ENCODE peak calls at places on chromosomes 13 and 19, in seven cellular contexts. B is K562, D is Panc1, V is HCT116, I is GM12878, Q is SK-N-SH, R is HepG2. L is an unnamed sample.

GRCh38 chr13:90201198-90201597 is 1146.3 kb upstream of the MIR17HG start:
- DNase-seq in B (no peak), D (no peak), V (no peak), I (no peak), Q (no peak), R (no peak), L (no peak)

GRCh38 chr19:39168258-39169142 is 28.3 kb upstream of the NCCRP1 start:
- DNase-seq in B (no peak), D (no peak), V (no peak), I (no peak), Q (no peak), R (no peak), L (no peak)

GRCh38 chr13:92074658-92075057 is 676.2 kb downstream of the GPC5 start:
- DNase-seq in B (no peak), D (no peak), V (no peak), I (no peak), Q (peak), R (peak), L (no peak)

GRCh38 chr13:21557995-21558394 is 46.0 kb downstream of the MICU2 start:
- DNase-seq in B (peak), D (no peak), V (peak), I (no peak), Q (peak), R (peak), L (no peak)

GRCh38 chr19:48401277-48401676 is 7.8 kb downstream of the GRIN2D start:
- DNase-seq in B (no peak), D (no peak), V (no peak), I (no peak), Q (no peak), R (no peak), L (peak)

GRCh38 chr13:45628094-45628493 is 12.6 kb upstream of the ERICH6B start:
- DNase-seq in B (no peak), D (no peak), V (no peak), I (no peak), Q (no peak), R (no peak), L (no peak)

GRCh38 chr13:104321756-104322155 is 1255.5 kb upstream of the SLC10A2 start:
- DNase-seq in B (no peak), D (no peak), V (no peak), I (no peak), Q (no peak), R (no peak), L (no peak)

GRCh38 chr13:97307882-97308624 is 85.9 kb downstream of the MBNL2 start:
- DNase-seq in B (no peak), D (no peak), V (peak), I (no peak), Q (peak), R (peak), L (no peak)

GRCh38 chr13:59603646-59604045 is 560.1 kb downstream of the DIAPH3 start:
- DNase-seq in B (no peak), D (no peak), V (no peak), I (no peak), Q (no peak), R (no peak), L (no peak)

GRCh38 chr13:112842343-112842856 is 126.6 kb upstream of the MCF2L start:
- DNase-seq in B (no peak), D (no peak), V (no peak), I (no peak), Q (no peak), R (no peak), L (no peak)

DNA sequence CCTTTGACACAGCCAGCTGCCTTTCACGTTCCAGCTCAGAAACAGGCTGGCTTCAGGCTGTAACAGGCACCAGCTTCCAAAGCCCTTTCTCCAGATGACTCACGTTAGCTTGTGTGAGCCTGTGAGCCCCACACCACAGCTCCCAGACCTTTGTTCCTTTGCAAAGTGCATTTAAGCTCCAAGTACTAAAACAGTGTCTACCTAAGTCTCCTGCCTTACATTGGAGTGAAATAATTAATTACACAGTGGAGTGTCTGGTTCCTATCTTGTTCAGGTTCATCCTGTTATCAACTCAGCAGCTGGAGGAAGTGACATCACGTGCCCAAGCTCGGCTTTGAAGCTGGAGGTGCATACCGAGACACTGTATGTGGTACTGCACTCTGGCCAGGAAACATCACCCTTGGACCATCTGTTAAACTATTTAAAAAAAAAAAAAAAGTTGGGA is 475.8 kb downstream of the FOXO1 start:
- DNase-seq in B (no peak), D (no peak), V (no peak), I (no peak), Q (peak), R (peak), L (no peak)
- TF ChIP-seq SIN3A in B (no peak), D (no peak), V (no peak), I (no peak), Q (no peak), R (no peak), L (no peak)

DNA sequence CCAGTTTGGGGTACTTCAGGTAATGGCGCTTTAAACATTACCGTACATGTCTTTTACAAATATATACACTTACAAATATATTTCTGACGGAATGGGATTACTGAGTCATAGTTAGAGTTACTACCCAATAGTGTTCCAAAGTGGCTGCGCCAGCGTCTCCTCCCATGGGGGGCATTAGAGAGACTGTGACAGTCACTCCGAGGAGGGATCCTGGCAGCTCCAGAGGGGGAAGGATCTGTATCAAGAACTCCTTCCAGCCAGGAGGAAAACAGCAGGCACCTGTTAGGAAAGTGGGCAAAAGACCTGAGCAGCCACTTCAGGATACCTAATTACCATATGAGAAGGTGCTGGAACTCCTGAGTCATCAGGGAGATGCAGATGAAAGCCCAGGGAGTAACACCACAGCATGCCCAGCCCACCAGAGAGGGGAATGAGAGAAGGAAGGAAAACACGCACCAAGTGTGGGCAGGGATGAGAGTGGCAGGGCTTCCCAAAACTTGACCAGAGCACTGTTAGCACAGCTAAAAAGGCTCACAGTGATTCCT is 52.9 kb downstream of the SLC7A9 start:
- DNase-seq in B (no peak), D (no peak), V (no peak), I (no peak), Q (no peak), R (no peak), L (no peak)
- TF ChIP-seq SIN3A in B (no peak), D (no peak), V (no peak), I (no peak), Q (no peak), R (no peak), L (no peak)

GRCh38 chr13:33524086-33524485 is 238.5 kb upstream of the STARD13 start:
- DNase-seq in B (no peak), D (no peak), V (no peak), I (no peak), Q (no peak), R (no peak), L (no peak)
- TF ChIP-seq SIN3A in B (no peak), D (no peak), V (no peak), I (no peak), Q (no peak), R (no peak), L (no peak)

DNA sequence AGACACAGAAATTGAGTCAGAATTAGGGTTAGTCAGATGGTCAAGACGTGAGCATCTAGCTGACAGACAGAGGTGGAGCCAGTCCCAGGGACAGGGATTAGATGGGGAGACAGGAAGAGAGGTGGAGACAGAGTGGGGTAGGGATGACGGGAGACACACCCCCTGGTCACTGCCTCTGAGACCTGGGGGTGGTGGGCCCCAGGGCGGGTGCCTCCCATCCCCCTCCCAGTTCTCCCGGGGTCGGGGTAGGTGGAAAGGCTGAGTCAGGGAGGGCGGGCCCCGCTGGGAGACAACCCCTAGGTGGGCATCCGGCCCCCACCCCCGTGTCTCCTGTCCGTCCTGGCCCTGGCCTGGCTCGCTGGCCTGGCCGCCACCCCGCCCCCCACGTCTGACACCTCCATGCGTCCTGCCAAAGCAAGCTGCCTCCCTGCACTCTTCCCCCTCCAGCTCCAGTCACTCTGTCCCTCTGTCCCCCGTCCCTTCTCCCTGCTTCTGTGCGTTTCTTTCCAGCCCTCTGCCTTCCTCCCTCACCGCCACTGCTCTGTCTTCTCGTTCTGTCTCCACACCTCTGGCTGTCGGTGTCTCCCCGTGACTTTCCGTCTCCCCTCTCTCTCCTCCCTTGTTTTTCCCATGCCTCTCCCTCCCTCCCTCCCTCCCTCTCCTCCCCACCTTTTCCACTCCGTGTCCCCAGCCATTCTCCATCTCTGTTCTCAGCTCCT is 15.1 kb downstream of the CCDC97 start:
- DNase-seq in B (peak), D (no peak), V (no peak), I (no peak), Q (peak), R (peak), L (peak)
- TF ChIP-seq SIN3A in B (no peak), D (peak), V (no peak), I (no peak), Q (no peak), R (no peak), L (peak)

L was measured in H1.